ENCODE peak calls at places on chromosomes 13 and 19, in four cellular contexts. P, J, W and N are unnamed samples.
A peak's percentile ranks its signal among the peaks of the same experiment; 100 is the strongest.

GRCh38 chr19:3098515-3099346 is 4.6 kb downstream of the GNA11 start:
- DNase-seq in P (no peak), J (no peak), W (no peak), N (peak; percentile 41)

GRCh38 chr19:58561373-58562125 is 3.1 kb upstream of the UBE2M start:
- DNase-seq in P (no peak), J (no peak), W (no peak), N (no peak)

GRCh38 chr19:39157275-39157996 is 31.9 kb downstream of the PAK4 start:
- DNase-seq in P (no peak), J (no peak), W (no peak), N (no peak)

GRCh38 chr19:15860522-15860921 is 37.4 kb downstream of the CYP4F2 start:
- DNase-seq in P (no peak), J (no peak), W (no peak), N (no peak)

GRCh38 chr19:42075616-42076374 is at the start of gene ZNF574:
- DNase-seq in P (peak; percentile 94), J (peak; percentile 98), W (peak; percentile 94), N (peak; percentile 98)

GRCh38 chr13:47178090-47178950 is 281.5 kb upstream of the HTR2A start:
- DNase-seq in P (no peak), J (no peak), W (no peak), N (no peak)

GRCh38 chr13:80173224-80173623 is 167.7 kb downstream of the SPRY2 start:
- DNase-seq in P (no peak), J (no peak), W (no peak), N (no peak)

GRCh38 chr13:107563099-107563925 is 652.0 kb downstream of the LIG4 start:
- DNase-seq in P (no peak), J (no peak), W (no peak), N (no peak)

GRCh38 chr19:13825489-13826475 is 30.5 kb downstream of the ZSWIM4 start:
- DNase-seq in P (no peak), J (no peak), W (no peak), N (no peak)

GRCh38 chr13:110047511-110047910 is 259.4 kb downstream of the COL4A1 start:
- DNase-seq in P (no peak), J (no peak), W (no peak), N (no peak)

GRCh38 chr13:90933097-90933826 is 414.2 kb upstream of the MIR17HG start:
- DNase-seq in P (no peak), J (no peak), W (no peak), N (no peak)

GRCh38 chr19:55118401-55118991 is 1.1 kb upstream of the PPP1R12C start:
- DNase-seq in P (no peak), J (no peak), W (no peak), N (no peak)

GRCh38 chr13:22144806-22145205 is 473.9 kb downstream of the FGF9 start:
- DNase-seq in P (no peak), J (no peak), W (no peak), N (no peak)

GRCh38 chr19:18007939-18008673 is at the start of gene ARRDC2:
- DNase-seq in P (peak; percentile 79), J (peak; percentile 88), W (peak; percentile 91), N (peak; percentile 86)

GRCh38 chr13:97974773-97975172 is 21.3 kb downstream of the IPO5 start:
- DNase-seq in P (no peak), J (no peak), W (no peak), N (no peak)

GRCh38 chr13:101309014-101309619 is 107.2 kb downstream of the NALCN start:
- DNase-seq in P (no peak), J (no peak), W (no peak), N (no peak)

GRCh38 chr19:12163841-12164240 is 945 bp downstream of the ZNF136 start:
- DNase-seq in P (no peak), J (no peak), W (no peak), N (no peak)